ENCODE peak calls at places on chromosomes 6 and 20, in four cellular contexts. R, X, F and G are unnamed samples.
A peak's percentile ranks its signal among the peaks of the same experiment; 100 is the strongest.

GRCh38 chr6:142845624-142846458 is 99.1 kb downstream of the HIVEP2 start:
- DNase-seq in R (peak; percentile 62), X (no peak), F (peak; percentile 94), G (peak; percentile 81)

GRCh38 chr20:25867776-25868649 is 171.4 kb upstream of the ZNF337 start:
- DNase-seq in X (peak; percentile 48), F (peak; percentile 89), R (peak; percentile 61), G (peak; percentile 67)

GRCh38 chr6:170358496-170358895 is 51.9 kb downstream of the FAM120B start:
- DNase-seq in R (no peak), F (no peak), X (no peak), G (no peak)

GRCh38 chr6:79138146-79138545 is 60.1 kb upstream of the PHIP start:
- DNase-seq in X (no peak), F (no peak), R (no peak), G (no peak)

GRCh38 chr6:156164701-156165454 is 612.3 kb upstream of the ARID1B start:
- DNase-seq in F (no peak), R (no peak), X (no peak), G (no peak)

GRCh38 chr20:22743426-22743825 is 159.1 kb upstream of the FOXA2 start:
- DNase-seq in F (no peak), X (no peak), R (no peak), G (no peak)

GRCh38 chr6:87558446-87558845 is 31.3 kb downstream of the RARS2 start:
- DNase-seq in X (no peak), F (no peak), R (no peak), G (no peak)

GRCh38 chr6:111952326-111952725 is 79.1 kb upstream of the FYN start:
- DNase-seq in X (no peak), F (no peak), R (no peak), G (no peak)

GRCh38 chr6:84825461-84825860 is 61.1 kb upstream of the TBX18 start:
- DNase-seq in R (no peak), X (no peak), F (no peak), G (no peak)

GRCh38 chr6:55918639-55919038 is 43.2 kb upstream of the BMP5 start:
- DNase-seq in F (no peak), X (no peak), R (no peak), G (no peak)

GRCh38 chr20:7736336-7736735 is 203.9 kb downstream of the HAO1 start:
- DNase-seq in R (no peak), F (no peak), X (no peak), G (no peak)

GRCh38 chr6:139514819-139515218 is 140.4 kb upstream of the CITED2 start:
- DNase-seq in F (no peak), R (no peak), X (no peak), G (no peak)

GRCh38 chr20:59912609-59913008 is 20.8 kb downstream of the SYCP2 start:
- DNase-seq in F (no peak), R (no peak), X (no peak), G (no peak)

GRCh38 chr6:161417712-161418457 is 144.0 kb upstream of the AGPAT4 start:
- DNase-seq in R (no peak), X (peak; percentile 67), F (peak; percentile 82), G (no peak)

GRCh38 chr6:9523462-9523861 is 891.4 kb downstream of the TFAP2A start:
- DNase-seq in X (no peak), R (no peak), F (no peak), G (no peak)

GRCh38 chr6:17940151-17940791 is 47.2 kb downstream of the KIF13A start:
- DNase-seq in R (no peak), X (no peak), F (no peak), G (no peak)

GRCh38 chr6:134077301-134077700 is 24.9 kb upstream of the SLC2A12 start:
- DNase-seq in X (no peak), R (no peak), F (no peak), G (no peak)

GRCh38 chr6:118746100-118746874 is 94.9 kb upstream of the CEP85L start:
- DNase-seq in F (no peak), R (no peak), X (no peak), G (no peak)

GRCh38 chr20:22684072-22684762 is 99.8 kb upstream of the FOXA2 start:
- DNase-seq in X (no peak), F (peak; percentile 74), R (no peak), G (peak; percentile 67)

GRCh38 chr6:136737343-136738177 is 54.7 kb downstream of the MAP3K5 start:
- DNase-seq in F (no peak), X (no peak), R (no peak), G (no peak)

GRCh38 chr20:40019510-40019909 is 669.5 kb downstream of the MAFB start:
- DNase-seq in R (no peak), X (peak; percentile 45), F (no peak), G (no peak)

GRCh38 chr6:84687487-84687886 is 76.9 kb downstream of the TBX18 start:
- DNase-seq in X (no peak), R (no peak), F (no peak), G (no peak)

GRCh38 chr6:98824907-98825601 is 9.3 kb upstream of the POU3F2 start:
- DNase-seq in X (no peak), F (no peak), R (no peak), G (no peak)

GRCh38 chr20:33411136-33411690 is 9.9 kb upstream of the CDK5RAP1 start:
- DNase-seq in F (no peak), R (no peak), X (peak; percentile 71), G (no peak)

GRCh38 chr6:138559153-138559552 is 59.9 kb upstream of the NHSL1 start:
- DNase-seq in X (no peak), R (no peak), F (no peak), G (no peak)

GRCh38 chr6:34486106-34486740 is 20.3 kb downstream of the PACSIN1 start:
- DNase-seq in R (no peak), F (peak; percentile 31), X (no peak), G (no peak)

GRCh38 chr20:30598460-30599230 is 658.8 kb upstream of the DEFB115 start:
- DNase-seq in R (no peak), F (no peak), X (no peak), G (no peak)

GRCh38 chr6:33126101-33126714 is 50.4 kb downstream of the HLA-DPB1 start:
- DNase-seq in X (no peak), R (peak; percentile 65), F (peak; percentile 89), G (peak; percentile 65)

GRCh38 chr6:151534576-151534975 is 40.8 kb downstream of the CCDC170 start:
- DNase-seq in R (no peak), F (no peak), X (no peak), G (no peak)